ENCODE peak calls at places on chromosomes 5 and 9, in ten cellular contexts. X is epithelial cell of esophagus, A is heart left ventricle, S is gastrocnemius medialis, C is PC-3, T is cardiac muscle cell, R is prostate gland, J is MCF 10A, F is fibroblast of villous mesenchyme, P is osteoblast. G is an unnamed sample.

GRCh38 chr5:91206734-91207133 is 176.4 kb downstream of the ARRDC3 start:
- DNase-seq in X (peak), A (no peak), S (no peak), C (peak), T (no peak), R (no peak), J (peak), F (peak), P (no peak), G (no peak)

GRCh38 chr5:178240772-178241171 is 8.2 kb upstream of the PHYKPL start:
- DNase-seq in X (no peak), A (no peak), S (no peak), C (no peak), T (no peak), R (no peak), J (no peak), F (no peak), P (no peak), G (no peak)

GRCh38 chr9:135524130-135524861 is 3.1 kb downstream of the LCN1 start:
- DNase-seq in X (no peak), A (peak), S (no peak), C (peak), T (no peak), R (no peak), J (peak), F (peak), P (peak), G (peak)

GRCh38 chr5:17216974-17217325 is 481 bp upstream of the BASP1 start:
- DNase-seq in X (peak), A (no peak), S (no peak), C (peak), T (peak), R (peak), J (peak), F (peak), P (peak), G (peak)

GRCh38 chr9:136439550-136440408 is at the start of gene INPP5E:
- DNase-seq in X (peak), A (peak), S (peak), C (peak), T (peak), R (peak), J (peak), F (peak), P (peak), G (peak)

GRCh38 chr9:86185872-86186271 is 73.6 kb downstream of the C9orf153 start:
- DNase-seq in X (no peak), A (no peak), S (no peak), C (no peak), T (no peak), R (no peak), J (no peak), F (no peak), P (peak), G (no peak)

GRCh38 chr5:122228728-122229392 is 83.2 kb upstream of the SNCAIP start:
- DNase-seq in X (no peak), A (no peak), S (no peak), C (no peak), T (no peak), R (no peak), J (no peak), F (no peak), P (no peak), G (no peak)

GRCh38 chr5:34915856-34916192 is 313 bp downstream of the BRIX1 start:
- DNase-seq in X (no peak), A (no peak), S (no peak), C (no peak), T (no peak), R (no peak), J (no peak), F (no peak), P (no peak), G (no peak)

GRCh38 chr9:35956646-35957045 is 1.3 kb downstream of the OR2S2 start:
- DNase-seq in X (no peak), A (no peak), S (no peak), C (no peak), T (no peak), R (no peak), J (no peak), F (no peak), P (no peak), G (no peak)

GRCh38 chr5:60521379-60522298 is 178.3 kb downstream of the DEPDC1B start:
- DNase-seq in X (no peak), A (no peak), S (no peak), C (no peak), T (no peak), R (no peak), J (no peak), F (no peak), P (peak), G (no peak)

GRCh38 chr9:14670718-14671117 is 22.5 kb downstream of the ZDHHC21 start:
- DNase-seq in X (peak), A (no peak), S (no peak), C (peak), T (no peak), R (no peak), J (no peak), F (no peak), P (no peak), G (no peak)

GRCh38 chr9:4686584-4686983 is 7.2 kb downstream of the CDC37L1 start:
- DNase-seq in X (no peak), A (no peak), S (no peak), C (no peak), T (no peak), R (no peak), J (no peak), F (no peak), P (no peak), G (no peak)

GRCh38 chr5:171711631-171712030 is 74.0 kb upstream of the SMIM23 start:
- DNase-seq in X (no peak), A (no peak), S (no peak), C (no peak), T (no peak), R (no peak), J (no peak), F (no peak), P (no peak), G (no peak)

GRCh38 chr9:2210201-2210600 is 195.1 kb downstream of the SMARCA2 start:
- DNase-seq in X (peak), A (no peak), S (no peak), C (peak), T (no peak), R (no peak), J (no peak), F (no peak), P (peak), G (no peak)

DNA sequence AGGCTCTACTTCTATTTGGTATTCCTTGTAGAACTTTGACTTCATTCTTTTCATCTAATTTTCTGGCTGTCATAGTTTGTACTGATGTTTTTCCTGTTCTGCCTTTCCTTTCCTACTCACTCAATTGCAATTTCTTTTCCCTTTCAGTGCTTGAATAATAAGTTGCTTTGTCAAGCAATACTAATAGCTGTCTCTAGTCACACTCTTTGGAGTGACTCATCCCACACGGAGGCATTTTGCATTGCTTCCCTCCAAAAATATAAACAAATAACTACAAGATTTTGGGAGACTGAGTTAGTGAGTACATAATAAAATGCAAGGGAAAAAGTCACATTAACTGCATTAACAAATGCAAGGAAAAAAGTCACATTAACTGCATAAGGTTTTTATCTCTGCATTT is 465.9 kb downstream of the CDH9 start:
- DNase-seq in X (peak), A (no peak), S (no peak), C (peak), T (no peak), R (no peak), J (peak), F (no peak), P (no peak), G (no peak)
- TF ChIP-seq CTCF in X (no peak), A (no peak), S (no peak), C (no peak), T (no peak), R (no peak), J (no peak), F (no peak), P (no peak), G (no peak)

DNA sequence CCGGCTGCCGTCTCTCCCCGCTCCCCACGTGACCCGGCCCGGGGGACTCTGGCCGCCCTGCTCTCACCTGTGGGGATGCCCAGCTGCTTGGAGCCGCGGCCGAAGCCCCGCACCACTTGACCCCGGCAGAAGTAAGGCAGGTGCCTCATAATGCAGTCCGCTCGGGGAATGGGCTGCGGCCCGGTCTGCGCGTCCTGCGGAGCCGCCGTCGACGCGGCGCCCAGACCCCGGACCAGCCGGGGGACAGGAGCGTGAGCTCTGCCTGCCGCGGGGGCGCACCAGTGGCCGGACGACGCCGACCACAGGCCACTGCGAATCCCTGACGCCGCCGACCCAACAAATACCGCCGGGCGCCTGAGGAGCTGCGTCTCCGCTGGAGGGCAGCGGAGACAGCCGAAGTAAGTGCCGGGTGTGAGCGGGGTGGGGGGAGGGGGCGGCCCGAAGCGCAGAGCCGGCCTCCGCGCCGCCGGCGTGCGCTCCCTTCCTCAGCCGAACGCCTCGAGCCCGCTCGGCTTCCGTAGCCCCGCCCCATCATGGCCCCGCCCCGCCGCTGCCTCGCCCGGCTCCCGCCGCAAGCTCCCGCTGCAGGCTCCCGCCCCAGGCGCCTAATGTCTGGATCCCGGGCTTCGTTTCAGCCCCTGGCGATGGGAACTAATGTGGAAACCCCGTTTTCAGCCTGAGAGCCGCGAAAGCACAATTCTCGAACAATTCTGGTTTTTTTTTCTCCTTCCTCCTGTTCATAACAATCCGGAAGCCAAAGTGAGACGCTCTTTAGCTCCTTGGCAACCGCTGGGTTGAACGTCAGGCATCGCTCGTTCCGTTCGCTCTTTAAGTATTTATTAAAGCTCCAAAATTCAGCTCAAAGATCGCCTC is at the start of gene RFK:
- DNase-seq in X (peak), A (peak), S (peak), C (peak), T (peak), R (peak), J (peak), F (peak), P (peak), G (peak)
- TF ChIP-seq CTCF in X (peak), A (peak), S (peak), C (peak), T (peak), R (peak), J (peak), F (peak), P (peak), G (no peak)

GRCh38 chr5:39072915-39073758 is 1.1 kb downstream of the RICTOR start:
- DNase-seq in X (peak), A (no peak), S (no peak), C (peak), T (peak), R (peak), J (peak), F (peak), P (peak), G (peak)
- TF ChIP-seq CTCF in X (no peak), A (no peak), S (no peak), C (peak), T (no peak), R (no peak), J (no peak), F (no peak), P (no peak), G (no peak)

DNA sequence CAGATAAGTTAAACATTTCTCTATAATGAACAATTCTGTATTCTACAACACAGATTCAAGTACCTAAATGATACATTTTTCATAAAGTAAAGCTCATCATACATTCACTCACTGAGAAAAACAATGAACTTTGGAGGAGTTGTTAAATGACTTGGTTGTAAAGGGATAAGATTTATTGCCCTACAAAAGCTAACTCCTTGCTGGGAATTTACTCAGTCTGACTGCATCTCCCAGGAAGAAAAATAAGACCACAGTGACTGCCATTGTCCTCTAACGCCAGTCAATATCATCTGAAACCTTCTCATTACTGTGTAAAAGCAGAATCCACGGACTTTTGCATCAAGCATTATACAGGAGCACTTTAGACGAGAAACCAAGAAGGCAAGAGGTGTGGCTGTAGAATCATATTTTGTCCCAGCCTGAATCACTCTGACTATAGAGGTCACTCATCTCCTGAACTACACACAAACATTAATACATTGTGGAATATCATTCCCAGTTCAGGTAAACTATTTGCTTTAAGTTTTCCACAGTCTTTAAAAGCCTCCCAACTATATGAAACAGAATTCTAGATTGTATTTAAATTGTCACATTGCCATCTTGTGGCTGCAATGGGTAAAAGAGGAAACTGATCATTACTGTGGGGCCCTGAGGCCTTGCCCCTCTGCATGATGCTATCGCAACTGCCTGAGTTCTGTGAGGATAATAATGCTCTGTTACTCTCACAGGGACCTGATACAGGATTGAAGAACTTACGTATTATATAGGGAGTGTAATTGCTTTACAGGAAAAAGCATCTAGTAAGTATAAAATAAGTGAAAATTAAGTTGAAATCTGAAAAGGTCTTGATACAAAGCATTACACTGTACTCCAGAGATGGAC is 142.9 kb downstream of the SLCO4C1 start:
- DNase-seq in X (peak), A (no peak), S (no peak), C (peak), T (peak), R (no peak), J (peak), F (no peak), P (no peak), G (peak)
- TF ChIP-seq CTCF in X (peak), A (peak), S (no peak), C (peak), T (no peak), R (no peak), J (peak), F (no peak), P (no peak), G (peak)

DNA sequence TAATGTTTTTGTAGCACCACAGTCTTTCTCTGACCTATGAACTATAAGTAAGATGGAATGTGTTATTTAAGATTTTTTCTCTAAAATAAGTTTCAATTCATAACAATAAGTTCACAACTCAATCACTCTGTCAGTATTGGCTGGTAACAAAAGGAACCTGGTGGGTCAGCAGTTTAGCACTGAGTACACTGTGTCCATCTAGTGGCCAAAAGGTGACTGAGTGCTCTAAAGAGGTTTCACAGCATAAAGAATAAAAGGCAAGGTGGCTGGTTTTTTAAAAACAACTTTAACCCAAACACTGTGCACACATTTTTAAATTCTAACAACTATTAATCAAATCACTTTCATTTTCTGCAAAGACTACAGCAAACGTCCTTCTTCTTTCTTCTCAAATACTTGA is 443.3 kb downstream of the PDE4D start:
- DNase-seq in X (no peak), A (no peak), S (no peak), C (peak), T (no peak), R (no peak), J (peak), F (no peak), P (no peak), G (no peak)
- TF ChIP-seq CTCF in X (peak), A (no peak), S (no peak), C (peak), T (peak), R (no peak), J (no peak), F (peak), P (peak), G (no peak)

G was measured in nephron progenitor cell.